ENCODE peak calls at places on chromosome 17, in seven cellular contexts. N is BE2C, B is HS-5, T is endothelial cell, J is prostate gland, W is dorsolateral prefrontal cortex, E is NCI-H446 treated with DMSO at 0.1 percent for 48 hours. O is an unnamed sample.

GRCh38 chr17:27552467-27552779 is 78.6 kb upstream of the LGALS9 start:
- DNase-seq in N (peak), B (peak), J (no peak), W (no peak), T (no peak), E (no peak), O (no peak)

GRCh38 chr17:60604686-60605334 is 4.8 kb downstream of the PPM1D start:
- DNase-seq in W (no peak), J (no peak), T (no peak), N (no peak), E (peak), B (peak), O (no peak)

GRCh38 chr17:55530064-55530463 is 18.8 kb upstream of the SMIM36 start:
- DNase-seq in N (no peak), J (no peak), T (no peak), B (no peak), W (no peak), E (no peak), O (no peak)

GRCh38 chr17:38620551-38621277 is 15.0 kb upstream of the SRCIN1 start:
- DNase-seq in E (no peak), B (no peak), T (no peak), J (no peak), N (no peak), W (no peak), O (no peak)

GRCh38 chr17:62968445-62968923 is 2.4 kb downstream of the TANC2 start:
- DNase-seq in N (peak), E (peak), B (peak), J (peak), T (peak), W (peak), O (peak)

GRCh38 chr17:4853195-4853762 is 20.1 kb downstream of the MINK1 start:
- DNase-seq in B (no peak), W (no peak), E (no peak), T (no peak), J (no peak), N (no peak), O (no peak)

GRCh38 chr17:2105663-2106062 is 50.8 kb downstream of the HIC1 start:
- DNase-seq in B (no peak), E (no peak), J (no peak), N (no peak), T (no peak), W (no peak), O (no peak)

GRCh38 chr17:33154869-33155455 is 138.1 kb downstream of the ASIC2 start:
- DNase-seq in T (no peak), N (no peak), B (no peak), J (no peak), E (no peak), W (no peak), O (no peak)

GRCh38 chr17:81691608-81692007 is 7.8 kb downstream of the HGS start:
- DNase-seq in J (no peak), W (no peak), N (no peak), E (no peak), B (no peak), T (no peak), O (no peak)

GRCh38 chr17:69769050-69769449 is 306.0 kb upstream of the KCNJ16 start:
- DNase-seq in E (no peak), T (no peak), N (no peak), W (no peak), B (no peak), J (no peak), O (no peak)

GRCh38 chr17:50488880-50489279 is 10.2 kb downstream of the RSAD1 start:
- DNase-seq in B (no peak), N (no peak), E (no peak), T (no peak), W (no peak), J (no peak), O (no peak)

GRCh38 chr17:57868007-57868774 is 18.3 kb upstream of the MRPS23 start:
- DNase-seq in B (peak), N (peak), J (peak), W (no peak), T (no peak), E (peak), O (peak)

GRCh38 chr17:64443086-64443760 is 5.7 kb upstream of the MILR1 start:
- DNase-seq in E (no peak), W (no peak), J (no peak), T (no peak), B (no peak), N (no peak), O (no peak)

GRCh38 chr17:33986566-33986965 is 268.5 kb upstream of the CCL2 start:
- DNase-seq in J (no peak), W (no peak), B (no peak), T (no peak), E (no peak), N (no peak), O (no peak)

GRCh38 chr17:31385428-31386285 is 5.8 kb upstream of the RAB11FIP4 start:
- DNase-seq in J (no peak), N (no peak), T (no peak), W (no peak), B (no peak), E (no peak), O (no peak)

GRCh38 chr17:561118-561517 is 153.5 kb downstream of the VPS53 start:
- DNase-seq in B (no peak), N (no peak), W (no peak), J (no peak), T (no peak), E (no peak), O (no peak)

GRCh38 chr17:51120357-51120738 is 320 bp downstream of the SPAG9 start:
- DNase-seq in T (no peak), W (peak), N (no peak), B (no peak), J (peak), E (no peak), O (no peak)

GRCh38 chr17:15414502-15415348 is 52.7 kb downstream of the CDRT4 start:
- DNase-seq in E (no peak), N (no peak), B (no peak), J (no peak), W (no peak), T (no peak), O (no peak)

GRCh38 chr17:74018116-74018515 is 185.4 kb upstream of the RPL38 start:
- DNase-seq in W (no peak), T (no peak), B (no peak), J (no peak), N (no peak), E (no peak), O (no peak)

GRCh38 chr17:7355053-7355452 is at the start of gene TMEM95:
- DNase-seq in W (peak), B (no peak), J (no peak), T (no peak), E (no peak), N (peak), O (no peak)

GRCh38 chr17:13405807-13406206 is 195.9 kb downstream of the HS3ST3A1 start:
- DNase-seq in W (no peak), N (no peak), E (no peak), T (no peak), B (no peak), J (no peak), O (no peak)

GRCh38 chr17:57619061-57619937 is 125.8 kb downstream of the CCDC182 start:
- DNase-seq in T (no peak), B (no peak), N (peak), J (no peak), E (no peak), W (no peak), O (no peak)

GRCh38 chr17:31593806-31594205 is 202.3 kb downstream of the RAB11FIP4 start:
- DNase-seq in N (peak), T (no peak), J (no peak), B (no peak), W (no peak), E (peak), O (no peak)

GRCh38 chr17:5044630-5045029 is 9.4 kb upstream of the SLC52A1 start:
- DNase-seq in W (no peak), T (no peak), B (no peak), E (no peak), J (no peak), N (no peak), O (no peak)

GRCh38 chr17:78538033-78538776 is 39.0 kb downstream of the DNAH17 start:
- DNase-seq in N (no peak), J (no peak), E (no peak), B (no peak), T (no peak), W (peak), O (no peak)

GRCh38 chr17:63405741-63406261 is 40.3 kb downstream of the CYB561 start:
- DNase-seq in J (peak), T (no peak), N (no peak), B (peak), E (peak), W (no peak), O (peak)

GRCh38 chr17:63613663-63614062 is 8.6 kb upstream of the MAP3K3 start:
- DNase-seq in J (no peak), T (no peak), N (no peak), W (no peak), B (no peak), E (no peak), O (no peak)

GRCh38 chr17:83057397-83057761 is 22.0 kb upstream of the METRNL start:
- DNase-seq in B (no peak), J (no peak), N (no peak), T (peak), E (no peak), W (no peak), O (no peak)

GRCh38 chr17:50498021-50498874 is 10.0 kb upstream of the MYCBPAP start:
- DNase-seq in B (no peak), W (no peak), E (no peak), N (no peak), J (no peak), T (no peak), O (no peak)

GRCh38 chr17:73288534-73289302 is 23.1 kb downstream of the CDC42EP4 start:
- DNase-seq in W (no peak), E (no peak), J (peak), N (no peak), B (no peak), T (no peak), O (no peak)

GRCh38 chr17:29546085-29546484 is 20.8 kb downstream of the ABHD15 start:
- DNase-seq in B (no peak), N (no peak), T (no peak), W (no peak), E (no peak), J (no peak), O (no peak)

GRCh38 chr17:77829871-77830799 is 128.4 kb upstream of the TNRC6C start:
- DNase-seq in J (no peak), W (peak), T (no peak), B (no peak), E (no peak), N (no peak), O (no peak)

GRCh38 chr17:56809106-56809819 is 24.5 kb downstream of the C17orf67 start:
- DNase-seq in T (no peak), W (no peak), B (no peak), N (no peak), E (peak), J (no peak), O (no peak)

O was measured in HFF-Myc.